ENCODE peak calls at places on chromosomes 1 and 21, in six cellular contexts. C is Panc1; J is chondrocyte; Z is HTR-8/SVneo; T is activated T-helper 9 cell treated with anti-CD3 and anti-CD28 coated beads, Interleukin-2, amount 50 U/mL, for 16 hours; S is body of pancreas. O is an unnamed sample.

GRCh38 chr1:67708606-67709005 is 23.6 kb downstream of the GADD45A start:
- DNase-seq in C (no peak), Z (no peak), J (no peak), S (no peak), T (no peak), O (peak)

GRCh38 chr1:50271968-50272578 is 151.2 kb downstream of the DMRTA2 start:
- DNase-seq in S (peak), T (no peak), C (peak), Z (no peak), J (no peak), O (peak)

GRCh38 chr1:234433563-234434285 is 45.3 kb downstream of the TARBP1 start:
- DNase-seq in J (no peak), T (no peak), Z (no peak), S (no peak), C (no peak), O (peak)

GRCh38 chr1:28564310-28564709 is 11.4 kb downstream of the TRNAU1AP start:
- DNase-seq in S (no peak), T (no peak), Z (no peak), J (no peak), C (no peak), O (no peak)

GRCh38 chr21:18117116-18117515 is 127.5 kb upstream of the CHODL start:
- DNase-seq in C (no peak), Z (no peak), J (no peak), S (no peak), T (no peak), O (no peak)

GRCh38 chr1:11157394-11157793 is 31.8 kb upstream of the ANGPTL7 start:
- DNase-seq in Z (no peak), J (no peak), S (no peak), C (no peak), T (no peak), O (no peak)

GRCh38 chr1:159879136-159879535 is 16.7 kb upstream of the VSIG8 start:
- DNase-seq in S (no peak), J (no peak), C (no peak), Z (no peak), T (no peak), O (no peak)

GRCh38 chr21:29215709-29216108 is 83.0 kb upstream of the BACH1 start:
- DNase-seq in S (no peak), J (no peak), T (no peak), Z (no peak), C (no peak), O (no peak)

GRCh38 chr1:14913475-14914155 is 239.9 kb upstream of the TMEM51 start:
- DNase-seq in J (no peak), C (no peak), T (no peak), S (no peak), Z (no peak), O (no peak)

GRCh38 chr21:17231771-17232170 is 281.1 kb upstream of the CXADR start:
- DNase-seq in T (no peak), Z (no peak), J (no peak), S (no peak), C (no peak), O (no peak)

GRCh38 chr1:212139526-212140137 is 104.1 kb downstream of the DTL start:
- DNase-seq in T (no peak), C (no peak), Z (no peak), S (no peak), J (no peak), O (no peak)

GRCh38 chr1:67404212-67404620 is 26.0 kb downstream of the SERBP1 start:
- DNase-seq in S (no peak), J (no peak), C (no peak), T (no peak), Z (no peak), O (no peak)

GRCh38 chr1:160330119-160330518 is 12.9 kb downstream of the COPA start:
- DNase-seq in T (no peak), C (no peak), J (no peak), Z (no peak), S (no peak), O (no peak)

GRCh38 chr1:18936814-18937481 is 19.5 kb downstream of the IFFO2 start:
- DNase-seq in C (no peak), Z (no peak), T (no peak), J (no peak), S (no peak), O (no peak)

GRCh38 chr1:92538413-92539061 is 51.8 kb upstream of the GFI1 start:
- DNase-seq in C (no peak), J (no peak), Z (no peak), S (no peak), T (no peak), O (no peak)

GRCh38 chr1:12629974-12630760 is 12.2 kb upstream of the DHRS3 start:
- DNase-seq in Z (no peak), J (peak), C (no peak), T (no peak), S (no peak), O (no peak)

GRCh38 chr1:54245501-54245900 is 45.5 kb downstream of the MRPL37 start:
- DNase-seq in Z (no peak), T (no peak), C (no peak), S (no peak), J (no peak), O (peak)

GRCh38 chr1:59103457-59103856 is 193.4 kb upstream of the FGGY start:
- DNase-seq in J (no peak), C (no peak), Z (no peak), T (no peak), S (no peak), O (no peak)

O was measured in H54.